ENCODE peak calls at places on chromosomes 1 and 21, in nine cellular contexts. One of them, this sample, is unnamed.

GRCh38 chr1:27550510-27551169 is 53.3 kb downstream of the AHDC1 start:
- DNase-seq in nephron progenitor cell: no peak
- DNase-seq in activated T-helper 9 cell treated with anti-CD3 and anti-CD28 coated beads, Interleukin-2, amount 50 U/mL, for 16 hours: no peak
- DNase-seq in MV-4-11: no peak
- DNase-seq in stimulated activated CD8-positive, alpha-beta memory T cell treated with anti-CD3 and anti-CD28 coated beads, Interleukin-15, amount 100 ng/mL, for 4 hours: no peak
- DNase-seq in NCI-H1092 treated with DMSO at 0.1 percent for 48 hours: no peak
- DNase-seq in GM12891: no peak
- DNase-seq in hypothalamus: no peak
- DNase-seq in heart left ventricle: no peak
- DNase-seq in this sample: no peak

GRCh38 chr1:180691322-180691721 is 59.5 kb downstream of the XPR1 start:
- DNase-seq in nephron progenitor cell: no peak
- DNase-seq in activated T-helper 9 cell treated with anti-CD3 and anti-CD28 coated beads, Interleukin-2, amount 50 U/mL, for 16 hours: no peak
- DNase-seq in MV-4-11: no peak
- DNase-seq in stimulated activated CD8-positive, alpha-beta memory T cell treated with anti-CD3 and anti-CD28 coated beads, Interleukin-15, amount 100 ng/mL, for 4 hours: no peak
- DNase-seq in NCI-H1092 treated with DMSO at 0.1 percent for 48 hours: no peak
- DNase-seq in GM12891: no peak
- DNase-seq in hypothalamus: no peak
- DNase-seq in heart left ventricle: no peak
- DNase-seq in this sample: no peak

GRCh38 chr1:23556661-23557470 is 2.4 kb downstream of the ID3 start:
- DNase-seq in nephron progenitor cell: no peak
- DNase-seq in activated T-helper 9 cell treated with anti-CD3 and anti-CD28 coated beads, Interleukin-2, amount 50 U/mL, for 16 hours: no peak
- DNase-seq in MV-4-11: no peak
- DNase-seq in stimulated activated CD8-positive, alpha-beta memory T cell treated with anti-CD3 and anti-CD28 coated beads, Interleukin-15, amount 100 ng/mL, for 4 hours: no peak
- DNase-seq in NCI-H1092 treated with DMSO at 0.1 percent for 48 hours: no peak
- DNase-seq in GM12891: no peak
- DNase-seq in hypothalamus: no peak
- DNase-seq in heart left ventricle: no peak
- DNase-seq in this sample: no peak

GRCh38 chr1:119631086-119631432 is 17.0 kb downstream of the ZNF697 start:
- DNase-seq in nephron progenitor cell: no peak
- DNase-seq in activated T-helper 9 cell treated with anti-CD3 and anti-CD28 coated beads, Interleukin-2, amount 50 U/mL, for 16 hours: no peak
- DNase-seq in MV-4-11: no peak
- DNase-seq in stimulated activated CD8-positive, alpha-beta memory T cell treated with anti-CD3 and anti-CD28 coated beads, Interleukin-15, amount 100 ng/mL, for 4 hours: no peak
- DNase-seq in NCI-H1092 treated with DMSO at 0.1 percent for 48 hours: no peak
- DNase-seq in GM12891: no peak
- DNase-seq in hypothalamus: no peak
- DNase-seq in heart left ventricle: peak; percentile 27
- DNase-seq in this sample: no peak

GRCh38 chr1:25232866-25233784 is 823 bp upstream of the SYF2 start:
- DNase-seq in nephron progenitor cell: peak; percentile 64
- DNase-seq in activated T-helper 9 cell treated with anti-CD3 and anti-CD28 coated beads, Interleukin-2, amount 50 U/mL, for 16 hours: peak; percentile 16
- DNase-seq in MV-4-11: peak; percentile 93
- DNase-seq in stimulated activated CD8-positive, alpha-beta memory T cell treated with anti-CD3 and anti-CD28 coated beads, Interleukin-15, amount 100 ng/mL, for 4 hours: no peak
- DNase-seq in NCI-H1092 treated with DMSO at 0.1 percent for 48 hours: no peak
- DNase-seq in GM12891: peak; percentile 48
- DNase-seq in hypothalamus: peak; percentile 7
- DNase-seq in heart left ventricle: peak; percentile 81
- DNase-seq in this sample: peak; percentile 69

GRCh38 chr21:36891692-36892091 is 74.8 kb downstream of the HLCS start:
- DNase-seq in nephron progenitor cell: no peak
- DNase-seq in activated T-helper 9 cell treated with anti-CD3 and anti-CD28 coated beads, Interleukin-2, amount 50 U/mL, for 16 hours: no peak
- DNase-seq in MV-4-11: no peak
- DNase-seq in stimulated activated CD8-positive, alpha-beta memory T cell treated with anti-CD3 and anti-CD28 coated beads, Interleukin-15, amount 100 ng/mL, for 4 hours: no peak
- DNase-seq in NCI-H1092 treated with DMSO at 0.1 percent for 48 hours: no peak
- DNase-seq in GM12891: no peak
- DNase-seq in hypothalamus: no peak
- DNase-seq in heart left ventricle: no peak
- DNase-seq in this sample: no peak

GRCh38 chr1:935751-936231 is 12.1 kb downstream of the SAMD11 start:
- DNase-seq in nephron progenitor cell: peak; percentile 68
- DNase-seq in activated T-helper 9 cell treated with anti-CD3 and anti-CD28 coated beads, Interleukin-2, amount 50 U/mL, for 16 hours: no peak
- DNase-seq in MV-4-11: no peak
- DNase-seq in stimulated activated CD8-positive, alpha-beta memory T cell treated with anti-CD3 and anti-CD28 coated beads, Interleukin-15, amount 100 ng/mL, for 4 hours: no peak
- DNase-seq in NCI-H1092 treated with DMSO at 0.1 percent for 48 hours: peak; percentile 16
- DNase-seq in GM12891: no peak
- DNase-seq in hypothalamus: no peak
- DNase-seq in heart left ventricle: no peak
- DNase-seq in this sample: no peak

GRCh38 chr1:167052389-167052788 is 37.8 kb downstream of the GPA33 start:
- DNase-seq in nephron progenitor cell: peak; percentile 26
- DNase-seq in activated T-helper 9 cell treated with anti-CD3 and anti-CD28 coated beads, Interleukin-2, amount 50 U/mL, for 16 hours: no peak
- DNase-seq in MV-4-11: no peak
- DNase-seq in stimulated activated CD8-positive, alpha-beta memory T cell treated with anti-CD3 and anti-CD28 coated beads, Interleukin-15, amount 100 ng/mL, for 4 hours: no peak
- DNase-seq in NCI-H1092 treated with DMSO at 0.1 percent for 48 hours: peak; percentile 12
- DNase-seq in GM12891: no peak
- DNase-seq in hypothalamus: no peak
- DNase-seq in heart left ventricle: no peak
- DNase-seq in this sample: no peak

GRCh38 chr1:59232209-59232608 is 64.7 kb upstream of the FGGY start:
- DNase-seq in nephron progenitor cell: no peak
- DNase-seq in activated T-helper 9 cell treated with anti-CD3 and anti-CD28 coated beads, Interleukin-2, amount 50 U/mL, for 16 hours: no peak
- DNase-seq in MV-4-11: no peak
- DNase-seq in stimulated activated CD8-positive, alpha-beta memory T cell treated with anti-CD3 and anti-CD28 coated beads, Interleukin-15, amount 100 ng/mL, for 4 hours: no peak
- DNase-seq in NCI-H1092 treated with DMSO at 0.1 percent for 48 hours: peak; percentile 92
- DNase-seq in GM12891: no peak
- DNase-seq in hypothalamus: no peak
- DNase-seq in heart left ventricle: no peak
- DNase-seq in this sample: no peak

GRCh38 chr1:62437273-62437945 is 560 bp downstream of the USP1 start:
- DNase-seq in nephron progenitor cell: no peak
- DNase-seq in activated T-helper 9 cell treated with anti-CD3 and anti-CD28 coated beads, Interleukin-2, amount 50 U/mL, for 16 hours: peak; percentile 31
- DNase-seq in MV-4-11: peak; percentile 40
- DNase-seq in stimulated activated CD8-positive, alpha-beta memory T cell treated with anti-CD3 and anti-CD28 coated beads, Interleukin-15, amount 100 ng/mL, for 4 hours: no peak
- DNase-seq in NCI-H1092 treated with DMSO at 0.1 percent for 48 hours: peak; percentile 21
- DNase-seq in GM12891: peak; percentile 15
- DNase-seq in hypothalamus: no peak
- DNase-seq in heart left ventricle: peak; percentile 60
- DNase-seq in this sample: peak; percentile 61

GRCh38 chr1:52856026-52856425 is 13.5 kb downstream of the ZYG11A start:
- DNase-seq in nephron progenitor cell: no peak
- DNase-seq in activated T-helper 9 cell treated with anti-CD3 and anti-CD28 coated beads, Interleukin-2, amount 50 U/mL, for 16 hours: no peak
- DNase-seq in MV-4-11: no peak
- DNase-seq in stimulated activated CD8-positive, alpha-beta memory T cell treated with anti-CD3 and anti-CD28 coated beads, Interleukin-15, amount 100 ng/mL, for 4 hours: no peak
- DNase-seq in NCI-H1092 treated with DMSO at 0.1 percent for 48 hours: no peak
- DNase-seq in GM12891: no peak
- DNase-seq in hypothalamus: no peak
- DNase-seq in heart left ventricle: no peak
- DNase-seq in this sample: no peak

GRCh38 chr1:201456499-201457309 is 12.3 kb downstream of the PHLDA3 start:
- DNase-seq in nephron progenitor cell: no peak
- DNase-seq in activated T-helper 9 cell treated with anti-CD3 and anti-CD28 coated beads, Interleukin-2, amount 50 U/mL, for 16 hours: no peak
- DNase-seq in MV-4-11: peak; percentile 87
- DNase-seq in stimulated activated CD8-positive, alpha-beta memory T cell treated with anti-CD3 and anti-CD28 coated beads, Interleukin-15, amount 100 ng/mL, for 4 hours: no peak
- DNase-seq in NCI-H1092 treated with DMSO at 0.1 percent for 48 hours: no peak
- DNase-seq in GM12891: no peak
- DNase-seq in hypothalamus: no peak
- DNase-seq in heart left ventricle: peak; percentile 44
- DNase-seq in this sample: no peak

GRCh38 chr1:151972533-151973270 is 21.0 kb downstream of the S100A10 start:
- DNase-seq in nephron progenitor cell: no peak
- DNase-seq in activated T-helper 9 cell treated with anti-CD3 and anti-CD28 coated beads, Interleukin-2, amount 50 U/mL, for 16 hours: no peak
- DNase-seq in MV-4-11: peak; percentile 88
- DNase-seq in stimulated activated CD8-positive, alpha-beta memory T cell treated with anti-CD3 and anti-CD28 coated beads, Interleukin-15, amount 100 ng/mL, for 4 hours: no peak
- DNase-seq in NCI-H1092 treated with DMSO at 0.1 percent for 48 hours: no peak
- DNase-seq in GM12891: no peak
- DNase-seq in hypothalamus: no peak
- DNase-seq in heart left ventricle: no peak
- DNase-seq in this sample: no peak

GRCh38 chr1:96966536-96967138 is 245.1 kb downstream of the PTBP2 start:
- DNase-seq in nephron progenitor cell: peak; percentile 83
- DNase-seq in activated T-helper 9 cell treated with anti-CD3 and anti-CD28 coated beads, Interleukin-2, amount 50 U/mL, for 16 hours: peak; percentile 54
- DNase-seq in MV-4-11: peak; percentile 41
- DNase-seq in stimulated activated CD8-positive, alpha-beta memory T cell treated with anti-CD3 and anti-CD28 coated beads, Interleukin-15, amount 100 ng/mL, for 4 hours: peak; percentile 36
- DNase-seq in NCI-H1092 treated with DMSO at 0.1 percent for 48 hours: peak; percentile 79
- DNase-seq in GM12891: peak; percentile 15
- DNase-seq in hypothalamus: peak; percentile 56
- DNase-seq in heart left ventricle: peak; percentile 53
- DNase-seq in this sample: peak; percentile 72

GRCh38 chr1:115314111-115314510 is 23.9 kb downstream of the NGF start:
- DNase-seq in nephron progenitor cell: no peak
- DNase-seq in activated T-helper 9 cell treated with anti-CD3 and anti-CD28 coated beads, Interleukin-2, amount 50 U/mL, for 16 hours: no peak
- DNase-seq in MV-4-11: no peak
- DNase-seq in stimulated activated CD8-positive, alpha-beta memory T cell treated with anti-CD3 and anti-CD28 coated beads, Interleukin-15, amount 100 ng/mL, for 4 hours: no peak
- DNase-seq in NCI-H1092 treated with DMSO at 0.1 percent for 48 hours: peak; percentile 13
- DNase-seq in GM12891: no peak
- DNase-seq in hypothalamus: no peak
- DNase-seq in heart left ventricle: no peak
- DNase-seq in this sample: no peak

GRCh38 chr1:34977210-34977471 is 8.0 kb downstream of the TMEM35B start:
- DNase-seq in nephron progenitor cell: no peak
- DNase-seq in activated T-helper 9 cell treated with anti-CD3 and anti-CD28 coated beads, Interleukin-2, amount 50 U/mL, for 16 hours: no peak
- DNase-seq in MV-4-11: no peak
- DNase-seq in stimulated activated CD8-positive, alpha-beta memory T cell treated with anti-CD3 and anti-CD28 coated beads, Interleukin-15, amount 100 ng/mL, for 4 hours: no peak
- DNase-seq in NCI-H1092 treated with DMSO at 0.1 percent for 48 hours: no peak
- DNase-seq in GM12891: no peak
- DNase-seq in hypothalamus: no peak
- DNase-seq in heart left ventricle: no peak
- DNase-seq in this sample: no peak

GRCh38 chr1:212608956-212609700 is 567 bp downstream of the ATF3 start:
- DNase-seq in nephron progenitor cell: peak; percentile 83
- DNase-seq in activated T-helper 9 cell treated with anti-CD3 and anti-CD28 coated beads, Interleukin-2, amount 50 U/mL, for 16 hours: peak; percentile 35
- DNase-seq in MV-4-11: peak; percentile 37
- DNase-seq in stimulated activated CD8-positive, alpha-beta memory T cell treated with anti-CD3 and anti-CD28 coated beads, Interleukin-15, amount 100 ng/mL, for 4 hours: no peak
- DNase-seq in NCI-H1092 treated with DMSO at 0.1 percent for 48 hours: peak; percentile 44
- DNase-seq in GM12891: peak; percentile 53
- DNase-seq in hypothalamus: peak; percentile 21
- DNase-seq in heart left ventricle: peak; percentile 59
- DNase-seq in this sample: peak; percentile 59

GRCh38 chr1:228544021-228544850 is 57.1 kb downstream of the RNF187 start:
- DNase-seq in nephron progenitor cell: no peak
- DNase-seq in activated T-helper 9 cell treated with anti-CD3 and anti-CD28 coated beads, Interleukin-2, amount 50 U/mL, for 16 hours: no peak
- DNase-seq in MV-4-11: no peak
- DNase-seq in stimulated activated CD8-positive, alpha-beta memory T cell treated with anti-CD3 and anti-CD28 coated beads, Interleukin-15, amount 100 ng/mL, for 4 hours: no peak
- DNase-seq in NCI-H1092 treated with DMSO at 0.1 percent for 48 hours: no peak
- DNase-seq in GM12891: no peak
- DNase-seq in hypothalamus: no peak
- DNase-seq in heart left ventricle: no peak
- DNase-seq in this sample: no peak

GRCh38 chr1:34696230-34696629 is 58.6 kb upstream of the GJB5 start:
- DNase-seq in nephron progenitor cell: no peak
- DNase-seq in activated T-helper 9 cell treated with anti-CD3 and anti-CD28 coated beads, Interleukin-2, amount 50 U/mL, for 16 hours: no peak
- DNase-seq in MV-4-11: no peak
- DNase-seq in stimulated activated CD8-positive, alpha-beta memory T cell treated with anti-CD3 and anti-CD28 coated beads, Interleukin-15, amount 100 ng/mL, for 4 hours: no peak
- DNase-seq in NCI-H1092 treated with DMSO at 0.1 percent for 48 hours: no peak
- DNase-seq in GM12891: no peak
- DNase-seq in hypothalamus: no peak
- DNase-seq in heart left ventricle: no peak
- DNase-seq in this sample: no peak

GRCh38 chr1:21149862-21150432 is 26.8 kb downstream of the EIF4G3 start:
- DNase-seq in nephron progenitor cell: no peak
- DNase-seq in activated T-helper 9 cell treated with anti-CD3 and anti-CD28 coated beads, Interleukin-2, amount 50 U/mL, for 16 hours: no peak
- DNase-seq in MV-4-11: peak; percentile 24
- DNase-seq in stimulated activated CD8-positive, alpha-beta memory T cell treated with anti-CD3 and anti-CD28 coated beads, Interleukin-15, amount 100 ng/mL, for 4 hours: no peak
- DNase-seq in NCI-H1092 treated with DMSO at 0.1 percent for 48 hours: no peak
- DNase-seq in GM12891: no peak
- DNase-seq in hypothalamus: no peak
- DNase-seq in heart left ventricle: no peak
- DNase-seq in this sample: no peak

GRCh38 chr21:31142600-31142999 is 104.3 kb upstream of the KRTAP19-8 start:
- DNase-seq in nephron progenitor cell: no peak
- DNase-seq in activated T-helper 9 cell treated with anti-CD3 and anti-CD28 coated beads, Interleukin-2, amount 50 U/mL, for 16 hours: no peak
- DNase-seq in MV-4-11: no peak
- DNase-seq in stimulated activated CD8-positive, alpha-beta memory T cell treated with anti-CD3 and anti-CD28 coated beads, Interleukin-15, amount 100 ng/mL, for 4 hours: no peak
- DNase-seq in NCI-H1092 treated with DMSO at 0.1 percent for 48 hours: no peak
- DNase-seq in GM12891: no peak
- DNase-seq in hypothalamus: no peak
- DNase-seq in heart left ventricle: no peak
- DNase-seq in this sample: no peak

GRCh38 chr1:198880818-198881597 is 242.2 kb downstream of the PTPRC start:
- DNase-seq in nephron progenitor cell: no peak
- DNase-seq in activated T-helper 9 cell treated with anti-CD3 and anti-CD28 coated beads, Interleukin-2, amount 50 U/mL, for 16 hours: no peak
- DNase-seq in MV-4-11: peak; percentile 94
- DNase-seq in stimulated activated CD8-positive, alpha-beta memory T cell treated with anti-CD3 and anti-CD28 coated beads, Interleukin-15, amount 100 ng/mL, for 4 hours: no peak
- DNase-seq in NCI-H1092 treated with DMSO at 0.1 percent for 48 hours: no peak
- DNase-seq in GM12891: no peak
- DNase-seq in hypothalamus: no peak
- DNase-seq in heart left ventricle: no peak
- DNase-seq in this sample: no peak

GRCh38 chr1:166925791-166926483 is 49.4 kb downstream of the ILDR2 start:
- DNase-seq in nephron progenitor cell: no peak
- DNase-seq in activated T-helper 9 cell treated with anti-CD3 and anti-CD28 coated beads, Interleukin-2, amount 50 U/mL, for 16 hours: no peak
- DNase-seq in MV-4-11: no peak
- DNase-seq in stimulated activated CD8-positive, alpha-beta memory T cell treated with anti-CD3 and anti-CD28 coated beads, Interleukin-15, amount 100 ng/mL, for 4 hours: no peak
- DNase-seq in NCI-H1092 treated with DMSO at 0.1 percent for 48 hours: no peak
- DNase-seq in GM12891: no peak
- DNase-seq in hypothalamus: no peak
- DNase-seq in heart left ventricle: no peak
- DNase-seq in this sample: no peak

GRCh38 chr1:24580756-24581155 is 24.9 kb downstream of the NCMAP start:
- DNase-seq in nephron progenitor cell: no peak
- DNase-seq in activated T-helper 9 cell treated with anti-CD3 and anti-CD28 coated beads, Interleukin-2, amount 50 U/mL, for 16 hours: no peak
- DNase-seq in MV-4-11: no peak
- DNase-seq in stimulated activated CD8-positive, alpha-beta memory T cell treated with anti-CD3 and anti-CD28 coated beads, Interleukin-15, amount 100 ng/mL, for 4 hours: no peak
- DNase-seq in NCI-H1092 treated with DMSO at 0.1 percent for 48 hours: no peak
- DNase-seq in GM12891: no peak
- DNase-seq in hypothalamus: no peak
- DNase-seq in heart left ventricle: no peak
- DNase-seq in this sample: no peak

GRCh38 chr1:100076744-100077143 is 56.0 kb downstream of the SASS6 start:
- DNase-seq in nephron progenitor cell: no peak
- DNase-seq in activated T-helper 9 cell treated with anti-CD3 and anti-CD28 coated beads, Interleukin-2, amount 50 U/mL, for 16 hours: no peak
- DNase-seq in MV-4-11: no peak
- DNase-seq in stimulated activated CD8-positive, alpha-beta memory T cell treated with anti-CD3 and anti-CD28 coated beads, Interleukin-15, amount 100 ng/mL, for 4 hours: no peak
- DNase-seq in NCI-H1092 treated with DMSO at 0.1 percent for 48 hours: no peak
- DNase-seq in GM12891: no peak
- DNase-seq in hypothalamus: no peak
- DNase-seq in heart left ventricle: no peak
- DNase-seq in this sample: no peak

GRCh38 chr1:245953876-245954660 is 553.0 kb downstream of the SMYD3 start:
- DNase-seq in nephron progenitor cell: no peak
- DNase-seq in activated T-helper 9 cell treated with anti-CD3 and anti-CD28 coated beads, Interleukin-2, amount 50 U/mL, for 16 hours: no peak
- DNase-seq in MV-4-11: no peak
- DNase-seq in stimulated activated CD8-positive, alpha-beta memory T cell treated with anti-CD3 and anti-CD28 coated beads, Interleukin-15, amount 100 ng/mL, for 4 hours: no peak
- DNase-seq in NCI-H1092 treated with DMSO at 0.1 percent for 48 hours: no peak
- DNase-seq in GM12891: no peak
- DNase-seq in hypothalamus: no peak
- DNase-seq in heart left ventricle: no peak
- DNase-seq in this sample: no peak

GRCh38 chr1:149977345-149977744 is 33.2 kb downstream of the OTUD7B start:
- DNase-seq in nephron progenitor cell: no peak
- DNase-seq in activated T-helper 9 cell treated with anti-CD3 and anti-CD28 coated beads, Interleukin-2, amount 50 U/mL, for 16 hours: no peak
- DNase-seq in MV-4-11: no peak
- DNase-seq in stimulated activated CD8-positive, alpha-beta memory T cell treated with anti-CD3 and anti-CD28 coated beads, Interleukin-15, amount 100 ng/mL, for 4 hours: no peak
- DNase-seq in NCI-H1092 treated with DMSO at 0.1 percent for 48 hours: peak; percentile 59
- DNase-seq in GM12891: no peak
- DNase-seq in hypothalamus: no peak
- DNase-seq in heart left ventricle: no peak
- DNase-seq in this sample: no peak

GRCh38 chr1:203636306-203636705 is 9.7 kb downstream of the ATP2B4 start:
- DNase-seq in nephron progenitor cell: no peak
- DNase-seq in activated T-helper 9 cell treated with anti-CD3 and anti-CD28 coated beads, Interleukin-2, amount 50 U/mL, for 16 hours: no peak
- DNase-seq in MV-4-11: no peak
- DNase-seq in stimulated activated CD8-positive, alpha-beta memory T cell treated with anti-CD3 and anti-CD28 coated beads, Interleukin-15, amount 100 ng/mL, for 4 hours: no peak
- DNase-seq in NCI-H1092 treated with DMSO at 0.1 percent for 48 hours: no peak
- DNase-seq in GM12891: no peak
- DNase-seq in hypothalamus: no peak
- DNase-seq in heart left ventricle: no peak
- DNase-seq in this sample: no peak

GRCh38 chr1:93616221-93616995 is 65.2 kb downstream of the BCAR3 start:
- DNase-seq in nephron progenitor cell: no peak
- DNase-seq in activated T-helper 9 cell treated with anti-CD3 and anti-CD28 coated beads, Interleukin-2, amount 50 U/mL, for 16 hours: no peak
- DNase-seq in MV-4-11: no peak
- DNase-seq in stimulated activated CD8-positive, alpha-beta memory T cell treated with anti-CD3 and anti-CD28 coated beads, Interleukin-15, amount 100 ng/mL, for 4 hours: no peak
- DNase-seq in NCI-H1092 treated with DMSO at 0.1 percent for 48 hours: peak; percentile 86
- DNase-seq in GM12891: no peak
- DNase-seq in hypothalamus: no peak
- DNase-seq in heart left ventricle: peak; percentile 51
- DNase-seq in this sample: no peak

GRCh38 chr1:167602840-167603239 is 27.2 kb upstream of the RCSD1 start:
- DNase-seq in nephron progenitor cell: no peak
- DNase-seq in activated T-helper 9 cell treated with anti-CD3 and anti-CD28 coated beads, Interleukin-2, amount 50 U/mL, for 16 hours: peak; percentile 2
- DNase-seq in MV-4-11: no peak
- DNase-seq in stimulated activated CD8-positive, alpha-beta memory T cell treated with anti-CD3 and anti-CD28 coated beads, Interleukin-15, amount 100 ng/mL, for 4 hours: no peak
- DNase-seq in NCI-H1092 treated with DMSO at 0.1 percent for 48 hours: no peak
- DNase-seq in GM12891: no peak
- DNase-seq in hypothalamus: no peak
- DNase-seq in heart left ventricle: no peak
- DNase-seq in this sample: no peak

GRCh38 chr1:35808376-35809155 is 750 bp downstream of the AGO4 start:
- DNase-seq in nephron progenitor cell: no peak
- DNase-seq in activated T-helper 9 cell treated with anti-CD3 and anti-CD28 coated beads, Interleukin-2, amount 50 U/mL, for 16 hours: peak; percentile 5
- DNase-seq in MV-4-11: peak; percentile 40
- DNase-seq in stimulated activated CD8-positive, alpha-beta memory T cell treated with anti-CD3 and anti-CD28 coated beads, Interleukin-15, amount 100 ng/mL, for 4 hours: no peak
- DNase-seq in NCI-H1092 treated with DMSO at 0.1 percent for 48 hours: no peak
- DNase-seq in GM12891: peak; percentile 25
- DNase-seq in hypothalamus: no peak
- DNase-seq in heart left ventricle: peak; percentile 32
- DNase-seq in this sample: peak; percentile 37

This sample was measured in activated CD4-positive, CD25-positive, alpha-beta regulatory T cell treated with anti-CD3 and anti-CD28 coated beads, Interleukin-2, amount 50 U/mL, for 72 hours.